ENCODE peak calls at places on chromosomes 4 and X, in five cellular contexts. E is endodermal cell, J is mammary epithelial cell, L is prostate gland, Q is uterus. Z is an unnamed sample. For H3K36me3, the result is how much of the 10 kb centered on the place peaks cover.

GRCh38 chr4:108360857-108361820 is 192.4 kb upstream of the LEF1 start:
- DNase-seq in E (peak), J (peak), L (peak), Q (no peak), Z (no peak)

GRCh38 chr4:181821039-181822004 is 421.9 kb upstream of the TENM3 start:
- DNase-seq in E (no peak), J (peak), L (no peak), Q (no peak), Z (no peak)

GRCh38 chr4:87353592-87353991 is 30.9 kb upstream of the HSD17B13 start:
- DNase-seq in E (peak), J (peak), L (no peak), Q (peak), Z (no peak)

GRCh38 chrX:45517090-45517973 is 316.7 kb upstream of the DIPK2B start:
- DNase-seq in E (no peak), J (peak), L (no peak), Q (no peak), Z (no peak)

GRCh38 chrX:30309139-30309571 is at the start of gene NR0B1:
- DNase-seq in E (peak), J (no peak), L (no peak), Q (no peak), Z (no peak)

GRCh38 chr4:110793890-110794588 is 171.2 kb upstream of the PITX2 start:
- DNase-seq in E (peak), J (no peak), L (no peak), Q (no peak), Z (no peak)

GRCh38 chr4:37555324-37555723 is 130.9 kb downstream of the RELL1 start:
- DNase-seq in E (no peak), J (no peak), L (no peak), Q (no peak), Z (no peak)

GRCh38 chr4:120922390-120923200 is at the start of gene PRDM5:
- DNase-seq in E (peak), J (peak), L (peak), Q (peak), Z (peak)

GRCh38 chr4:37389967-37390580 is 145.5 kb downstream of the NWD2 start:
- DNase-seq in E (peak), J (peak), L (peak), Q (no peak), Z (peak)

GRCh38 chr4:1003271-1004070 is 8.0 kb upstream of the FGFRL1 start:
- DNase-seq in E (peak), J (no peak), L (no peak), Q (no peak), Z (peak)

GRCh38 chr4:29948858-29949257 is 771.3 kb upstream of the PCDH7 start:
- DNase-seq in E (no peak), J (no peak), L (no peak), Q (no peak), Z (no peak)

GRCh38 chrX:68995780-68996551 is 167.1 kb downstream of the EFNB1 start:
- DNase-seq in E (peak), J (peak), L (no peak), Q (peak), Z (no peak)

GRCh38 chr4:178535939-178536579 is 1093.8 kb upstream of the AGA start:
- DNase-seq in E (no peak), J (no peak), L (no peak), Q (no peak), Z (no peak)

GRCh38 chr4:74426101-74426500 is 18.8 kb upstream of the AREG start:
- DNase-seq in E (no peak), J (peak), L (no peak), Q (no peak), Z (no peak)

GRCh38 chr4:47484169-47484568 is 906 bp upstream of the ATP10D start:
- DNase-seq in E (no peak), J (peak), L (no peak), Q (no peak), Z (no peak)

GRCh38 chr4:47485047-47485692 is at the start of gene ATP10D:
- DNase-seq in E (peak), J (peak), L (peak), Q (peak), Z (peak)

GRCh38 chr4:47486306-47486705 is 1.2 kb downstream of the ATP10D start:
- DNase-seq in E (no peak), J (no peak), L (no peak), Q (no peak), Z (no peak)

GRCh38 chr4:47482326-47482725 is 2.7 kb upstream of the ATP10D start:
- DNase-seq in E (no peak), J (peak), L (no peak), Q (no peak), Z (no peak)

DNA sequence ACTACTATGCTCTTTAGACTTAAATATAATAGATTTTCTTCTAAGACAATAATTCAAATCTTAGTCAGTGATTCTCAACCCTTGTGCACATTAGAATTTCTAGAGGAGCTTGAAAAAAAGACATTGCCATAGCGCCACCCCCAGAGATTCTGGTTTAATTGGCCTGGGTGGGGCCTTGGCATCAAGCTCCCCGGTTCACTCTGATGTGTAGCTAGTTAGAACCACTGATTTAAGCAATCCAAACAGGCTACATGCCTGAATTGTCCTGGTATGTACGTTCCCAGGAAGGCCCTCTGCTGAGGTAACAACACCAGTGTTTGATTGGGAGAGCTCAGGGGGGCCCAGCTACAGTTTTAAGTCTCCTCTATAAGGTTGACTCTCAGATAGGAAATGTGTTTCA is 1.4 kb upstream of the ATP10D start:
- DNase-seq in E (no peak), J (no peak), L (no peak), Q (no peak), Z (no peak)
- H3K27ac ChIP-seq in E (no peak), J (peak), L (no peak), Q (peak), Z (no peak)

GRCh38 chr4:41212221-41213203 is 1.8 kb downstream of the APBB2 start:
- DNase-seq in E (peak), J (peak), L (peak), Q (peak), Z (no peak)
- H3K4me3 ChIP-seq in E (peak), J (peak), L (peak), Q (peak), Z (peak)

GRCh38 chr4:183702492-183702891 is 43.4 kb downstream of the TRAPPC11 start:
- DNase-seq in E (no peak), J (no peak), L (no peak), Q (no peak), Z (no peak)

GRCh38 chr4:183698909-183699308 is 39.8 kb downstream of the TRAPPC11 start:
- DNase-seq in E (no peak), J (no peak), L (no peak), Q (no peak), Z (no peak)

DNA sequence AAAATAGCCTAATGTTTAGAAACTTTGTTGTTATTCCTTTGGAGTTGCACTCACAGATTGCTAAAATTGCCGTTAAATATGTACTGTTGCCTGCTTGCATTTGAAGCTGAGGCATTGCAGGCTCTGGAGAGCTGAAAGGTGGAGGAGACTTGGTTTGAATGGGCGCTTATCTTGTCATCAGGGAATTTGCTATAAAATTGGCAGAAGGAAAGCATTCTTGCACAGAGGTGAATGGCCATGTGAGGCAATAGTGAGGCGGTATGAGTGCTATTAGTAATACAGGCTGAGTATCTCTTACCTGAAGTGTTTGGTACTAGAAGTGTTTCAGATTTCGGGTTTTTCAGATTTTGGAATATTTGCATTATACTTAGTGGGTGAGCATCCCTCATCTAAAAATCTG is 41.3 kb downstream of the TRAPPC11 start:
- DNase-seq in E (no peak), J (peak), L (peak), Q (no peak), Z (no peak)
- H3K36me3 ChIP-seq in E (half or more), J (under half), L (under half), Q (under half), Z (under half)

DNA sequence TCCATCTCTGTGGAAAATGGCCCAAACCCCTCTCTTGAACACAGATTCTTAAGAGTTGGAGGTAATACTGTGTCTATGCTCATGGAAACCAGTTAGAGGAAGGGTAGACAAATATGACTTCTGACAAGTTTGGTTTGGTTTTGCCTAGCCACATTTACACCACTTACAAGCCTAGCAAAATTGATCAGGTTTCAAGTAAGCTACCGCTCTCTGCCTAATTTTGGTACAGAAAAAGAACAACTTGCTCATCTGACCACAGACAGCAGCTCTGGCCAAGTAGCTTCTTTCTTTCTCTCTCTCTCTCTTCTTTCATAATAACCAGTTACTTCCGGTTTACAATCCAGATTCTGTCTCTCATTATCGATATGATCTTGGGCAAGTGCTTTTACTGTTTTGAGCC is 260.0 kb downstream of the GLUD2 start:
- DNase-seq in E (no peak), J (no peak), L (no peak), Q (no peak), Z (no peak)
- H3K27ac ChIP-seq in E (no peak), J (no peak), L (no peak), Q (no peak), Z (no peak)

GRCh38 chr4:186570193-186570996 is 15.0 kb upstream of the MTNR1A start:
- DNase-seq in E (no peak), J (no peak), L (no peak), Q (no peak), Z (peak)
- H3K4me3 ChIP-seq in E (no peak), J (no peak), L (no peak), Q (no peak), Z (no peak)

DNA sequence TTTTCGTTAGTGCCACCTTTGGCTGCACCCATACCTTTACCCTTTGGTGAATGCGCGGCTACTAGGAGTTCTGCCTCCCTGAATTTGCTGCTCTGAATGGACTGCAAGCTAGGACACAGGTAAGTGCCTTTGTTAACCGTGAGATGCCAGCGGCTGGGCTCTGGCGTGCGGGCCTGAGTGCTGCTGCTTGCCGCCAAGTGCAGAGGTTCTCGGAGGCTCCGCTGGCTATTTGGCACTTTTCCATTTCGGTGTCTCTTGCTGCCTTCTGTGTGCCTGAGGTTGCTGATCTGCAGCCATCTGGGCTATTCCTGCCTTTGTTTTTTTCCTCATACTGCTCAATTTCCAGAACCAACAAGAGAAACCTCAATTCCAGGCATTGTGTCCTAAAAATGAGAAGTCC is 4.1 kb upstream of the TBC1D14 start:
- DNase-seq in E (no peak), J (no peak), L (no peak), Q (no peak), Z (no peak)
- H3K36me3 ChIP-seq in E (under half), J (under half), L (under half), Q (under half), Z (under half)

GRCh38 chr4:2934813-2935761 is 28.1 kb downstream of the NOP14 start:
- DNase-seq in E (peak), J (peak), L (peak), Q (peak), Z (peak)

GRCh38 chr4:2932561-2932950 is 30.6 kb downstream of the NOP14 start:
- DNase-seq in E (no peak), J (no peak), L (no peak), Q (peak), Z (peak)

GRCh38 chr4:2933566-2934076 is 29.6 kb downstream of the NOP14 start:
- DNase-seq in E (no peak), J (no peak), L (no peak), Q (no peak), Z (peak)

GRCh38 chr4:2932951-2933565 is 30.1 kb downstream of the NOP14 start:
- DNase-seq in E (peak), J (no peak), L (no peak), Q (no peak), Z (peak)

DNA sequence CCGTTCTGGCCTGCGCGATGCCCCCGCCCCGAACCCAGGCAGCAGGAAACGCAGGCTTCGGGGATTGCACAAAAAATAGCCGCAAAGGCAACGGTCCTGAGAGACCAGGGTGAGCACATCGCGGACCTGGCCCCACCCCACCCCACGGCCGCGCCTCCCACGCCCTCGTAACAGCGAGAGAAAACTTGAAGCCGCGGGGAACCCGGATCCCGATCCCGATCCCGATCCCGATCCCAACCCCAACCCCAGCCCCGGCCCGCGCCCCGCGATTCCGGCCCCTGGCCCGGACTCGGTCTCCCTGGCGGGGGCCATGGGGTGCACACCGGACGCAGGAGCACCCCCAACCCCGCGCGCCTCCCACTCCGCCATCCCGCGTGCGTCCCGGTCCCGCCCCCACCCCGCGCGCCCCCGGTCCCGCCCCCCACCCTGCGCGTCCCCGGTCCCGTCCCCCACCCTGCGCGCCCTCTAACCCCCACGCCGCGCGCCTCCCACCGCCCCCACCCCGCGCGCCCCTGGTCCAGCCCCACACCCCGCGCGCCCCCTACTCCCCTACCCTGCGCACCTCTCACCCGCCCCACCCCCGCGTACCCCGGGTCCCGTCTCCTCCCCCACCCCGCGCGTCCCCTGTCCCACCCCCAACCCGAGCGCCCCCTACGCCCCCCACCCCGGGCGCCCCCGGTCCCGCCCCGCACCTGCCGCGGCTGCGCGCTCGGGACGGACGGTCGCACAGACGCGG is 29.0 kb downstream of the NOP14 start:
- DNase-seq in E (peak), J (peak), L (no peak), Q (peak), Z (no peak)
- H3K27ac ChIP-seq in E (no peak), J (peak), L (peak), Q (peak), Z (peak)

DNA sequence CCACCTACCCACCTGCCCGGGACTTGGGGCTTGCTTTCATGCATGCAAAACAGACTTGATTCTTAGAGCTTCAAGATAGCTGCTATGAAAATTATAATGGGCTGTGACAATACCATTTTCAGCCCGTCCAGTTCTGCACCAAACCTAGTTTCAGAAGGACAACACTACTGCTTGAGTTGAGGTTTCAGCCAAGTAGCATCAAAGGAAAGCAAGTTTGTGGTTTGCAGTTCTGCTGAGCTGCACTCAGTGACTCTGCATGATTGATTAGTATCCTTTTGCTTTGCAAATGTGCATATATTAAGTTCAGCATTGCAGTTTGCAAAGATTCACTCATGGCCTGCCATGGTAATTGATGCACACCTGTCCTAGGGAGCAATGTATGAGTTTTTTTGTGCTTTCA is 442.7 kb downstream of the RPA4 start:
- DNase-seq in E (no peak), J (no peak), L (no peak), Q (no peak), Z (no peak)
- H3K4me3 ChIP-seq in E (no peak), J (no peak), L (no peak), Q (no peak), Z (no peak)

GRCh38 chr4:6589444-6589843 is 14.5 kb downstream of the MAN2B2 start:
- DNase-seq in E (no peak), J (no peak), L (no peak), Q (no peak), Z (no peak)

GRCh38 chr4:6594341-6594740 is 19.4 kb downstream of the MAN2B2 start:
- DNase-seq in E (no peak), J (no peak), L (no peak), Q (no peak), Z (no peak)

GRCh38 chr4:6591305-6591704 is 16.3 kb downstream of the MAN2B2 start:
- DNase-seq in E (no peak), J (no peak), L (no peak), Q (no peak), Z (no peak)

GRCh38 chr4:6592804-6593563 is 18.0 kb downstream of the MAN2B2 start:
- DNase-seq in E (no peak), J (no peak), L (no peak), Q (no peak), Z (no peak)

GRCh38 chr4:6591781-6592180 is 16.8 kb downstream of the MAN2B2 start:
- DNase-seq in E (no peak), J (no peak), L (no peak), Q (no peak), Z (peak)
- H3K36me3 ChIP-seq in E (under half), J (under half), L (under half), Q (under half), Z (under half)

GRCh38 chrX:79167437-79167836 is 22.9 kb downstream of the GPR174 start:
- DNase-seq in E (no peak), J (no peak), L (no peak), Q (no peak), Z (no peak)
- H3K27ac ChIP-seq in E (no peak), J (no peak), L (no peak), Q (no peak), Z (no peak)